ENCODE peak calls at places on chromosomes 16 and 17, in six cellular contexts. One of them, this sample, is unnamed.
A peak's percentile ranks its signal among the peaks of the same experiment; 100 is the strongest.

GRCh38 chr17:39197380-39198185 is at the start of gene CACNB1:
- DNase-seq in HCT116: no peak
- DNase-seq in cardiac muscle cell: peak; percentile 91
- DNase-seq in endodermal cell: peak; percentile 98
- DNase-seq in ascending aorta: no peak
- DNase-seq in stomach: peak; percentile 72
- DNase-seq in this sample: no peak

GRCh38 chr16:53912155-53912554 is 208.2 kb downstream of the FTO start:
- DNase-seq in endodermal cell: no peak
- DNase-seq in HCT116: no peak
- DNase-seq in stomach: no peak
- DNase-seq in ascending aorta: no peak
- DNase-seq in cardiac muscle cell: no peak
- DNase-seq in this sample: no peak

GRCh38 chr17:59370580-59371299 is 39.3 kb downstream of the YPEL2 start:
- DNase-seq in stomach: no peak
- DNase-seq in cardiac muscle cell: no peak
- DNase-seq in endodermal cell: peak; percentile 75
- DNase-seq in HCT116: no peak
- DNase-seq in ascending aorta: no peak
- DNase-seq in this sample: no peak

GRCh38 chr17:44307387-44308186 is 814 bp upstream of the RUNDC3A start:
- DNase-seq in cardiac muscle cell: peak; percentile 85
- DNase-seq in ascending aorta: no peak
- DNase-seq in endodermal cell: peak; percentile 95
- DNase-seq in HCT116: no peak
- DNase-seq in stomach: no peak
- DNase-seq in this sample: no peak

GRCh38 chr16:19008770-19009169 is 25.0 kb downstream of the TMC7 start:
- DNase-seq in ascending aorta: no peak
- DNase-seq in HCT116: no peak
- DNase-seq in cardiac muscle cell: no peak
- DNase-seq in stomach: no peak
- DNase-seq in endodermal cell: no peak
- DNase-seq in this sample: peak; percentile 63

GRCh38 chr17:61421460-61421859 is 21.8 kb downstream of the TBX2 start:
- DNase-seq in ascending aorta: no peak
- DNase-seq in endodermal cell: no peak
- DNase-seq in stomach: no peak
- DNase-seq in cardiac muscle cell: no peak
- DNase-seq in HCT116: no peak
- DNase-seq in this sample: no peak

GRCh38 chr16:85768225-85768624 is 17.3 kb upstream of the C16orf74 start:
- DNase-seq in endodermal cell: peak; percentile 61
- DNase-seq in ascending aorta: no peak
- DNase-seq in cardiac muscle cell: no peak
- DNase-seq in HCT116: no peak
- DNase-seq in stomach: no peak
- DNase-seq in this sample: no peak

GRCh38 chr17:80832266-80832676 is 159.4 kb upstream of the CHMP6 start:
- DNase-seq in cardiac muscle cell: peak; percentile 11
- DNase-seq in ascending aorta: no peak
- DNase-seq in stomach: no peak
- DNase-seq in HCT116: no peak
- DNase-seq in endodermal cell: peak; percentile 91
- DNase-seq in this sample: no peak

GRCh38 chr17:82497483-82498405 is 21.8 kb upstream of the FOXK2 start:
- DNase-seq in endodermal cell: peak; percentile 80
- DNase-seq in HCT116: no peak
- DNase-seq in cardiac muscle cell: peak; percentile 68
- DNase-seq in stomach: no peak
- DNase-seq in ascending aorta: no peak
- DNase-seq in this sample: no peak

GRCh38 chr17:19753661-19754463 is 5.8 kb upstream of the ALDH3A1 start:
- DNase-seq in stomach: peak; percentile 82
- DNase-seq in cardiac muscle cell: no peak
- DNase-seq in endodermal cell: no peak
- DNase-seq in HCT116: peak; percentile 54
- DNase-seq in ascending aorta: no peak
- DNase-seq in this sample: no peak

GRCh38 chr16:30923554-30924085 is at the start of gene FBXL19:
- DNase-seq in endodermal cell: peak; percentile 88
- DNase-seq in HCT116: no peak
- DNase-seq in cardiac muscle cell: peak; percentile 78
- DNase-seq in ascending aorta: no peak
- DNase-seq in stomach: no peak
- DNase-seq in this sample: no peak

GRCh38 chr17:43645765-43646481 is 15.8 kb downstream of the MEOX1 start:
- DNase-seq in endodermal cell: peak; percentile 89
- DNase-seq in cardiac muscle cell: no peak
- DNase-seq in HCT116: no peak
- DNase-seq in stomach: peak; percentile 45
- DNase-seq in ascending aorta: no peak
- DNase-seq in this sample: no peak

GRCh38 chr16:23452221-23452571 is 793 bp downstream of the COG7 start:
- DNase-seq in stomach: no peak
- DNase-seq in cardiac muscle cell: no peak
- DNase-seq in HCT116: no peak
- DNase-seq in ascending aorta: no peak
- DNase-seq in endodermal cell: no peak
- DNase-seq in this sample: no peak

GRCh38 chr16:15572329-15573001 is 70.5 kb downstream of the MARF1 start:
- DNase-seq in ascending aorta: no peak
- DNase-seq in endodermal cell: no peak
- DNase-seq in HCT116: no peak
- DNase-seq in stomach: no peak
- DNase-seq in cardiac muscle cell: no peak
- DNase-seq in this sample: peak; percentile 80

GRCh38 chr16:12735805-12736204 is 67.9 kb downstream of the CPPED1 start:
- DNase-seq in endodermal cell: no peak
- DNase-seq in HCT116: no peak
- DNase-seq in ascending aorta: no peak
- DNase-seq in stomach: no peak
- DNase-seq in cardiac muscle cell: no peak
- DNase-seq in this sample: no peak

GRCh38 chr17:77145635-77146632 is 5.2 kb downstream of the SEC14L1 start:
- DNase-seq in endodermal cell: peak; percentile 78
- DNase-seq in stomach: peak; percentile 79
- DNase-seq in cardiac muscle cell: peak; percentile 77
- DNase-seq in ascending aorta: no peak
- DNase-seq in HCT116: no peak
- DNase-seq in this sample: no peak

DNA sequence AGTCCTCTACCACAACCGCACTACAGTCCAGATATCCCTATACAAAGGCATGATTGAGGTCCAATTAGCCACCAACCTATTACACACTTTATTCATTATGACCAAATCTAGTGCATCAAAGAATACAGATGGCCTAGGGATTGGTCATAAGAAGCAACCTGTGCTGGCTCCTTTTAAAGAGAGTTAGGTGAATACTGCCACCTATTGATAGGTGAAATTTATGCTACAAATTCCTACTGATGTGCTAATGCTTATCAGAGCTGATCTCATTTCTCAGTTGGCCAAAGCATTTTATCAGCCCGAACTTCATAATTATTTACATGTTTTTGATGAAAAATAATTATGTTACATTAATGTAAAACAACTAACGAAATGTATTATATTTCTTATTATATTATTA is 166.3 kb downstream of the ANKFN1 start:
- DNase-seq in stomach: no peak
- DNase-seq in cardiac muscle cell: peak; percentile 65
- DNase-seq in HCT116: peak; percentile 55
- DNase-seq in endodermal cell: peak; percentile 42
- DNase-seq in ascending aorta: no peak
- DNase-seq in this sample: peak; percentile 28
- TF ChIP-seq CTCF in stomach: peak; percentile 35
- TF ChIP-seq CTCF in cardiac muscle cell: no peak
- TF ChIP-seq CTCF in HCT116: peak; percentile 54
- TF ChIP-seq CTCF in endodermal cell: peak; percentile 86
- TF ChIP-seq CTCF in ascending aorta: no peak
- TF ChIP-seq CTCF in this sample: peak; percentile 45

DNA sequence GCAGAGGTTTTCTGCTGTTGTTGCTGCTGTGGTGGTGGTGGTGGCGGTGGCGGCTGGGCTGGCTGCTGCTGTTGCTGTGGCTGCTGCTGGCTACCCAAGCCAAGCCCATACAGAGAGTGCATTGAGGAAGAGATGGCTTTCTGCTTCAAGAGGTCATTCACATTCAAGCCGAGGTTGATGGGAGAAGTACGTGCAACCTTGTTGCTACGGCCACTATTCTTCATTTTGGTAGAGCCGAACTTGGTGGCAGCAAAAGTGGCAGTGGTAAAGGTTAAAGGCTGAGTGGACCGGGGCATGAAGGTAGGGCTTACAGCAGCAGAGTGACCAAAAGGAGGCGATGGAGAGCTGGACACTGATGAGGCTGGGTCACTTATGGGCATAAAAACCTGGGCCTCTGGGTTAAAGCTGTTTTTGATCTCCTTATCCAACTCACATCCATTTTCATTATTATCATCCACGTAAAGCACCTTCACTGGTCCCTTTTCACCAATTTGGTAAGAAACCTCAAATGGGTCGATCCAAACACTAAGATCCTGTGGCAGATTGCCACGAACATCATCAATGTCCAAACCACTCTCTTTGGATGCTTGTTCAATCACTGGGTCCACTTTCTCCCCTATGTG is 2.8 kb downstream of the TOB1 start:
- DNase-seq in endodermal cell: peak; percentile 91
- DNase-seq in stomach: peak; percentile 59
- DNase-seq in ascending aorta: no peak
- DNase-seq in cardiac muscle cell: peak; percentile 59
- DNase-seq in HCT116: peak; percentile 36
- DNase-seq in this sample: no peak
- H3K4me3 ChIP-seq in endodermal cell: peak overlapping the region; percentile 96
- H3K4me3 ChIP-seq in stomach: peak overlapping the region; percentile 84
- H3K4me3 ChIP-seq in ascending aorta: peak overlapping the region; percentile 99
- H3K4me3 ChIP-seq in cardiac muscle cell: peak overlapping the region; percentile 97
- H3K4me3 ChIP-seq in HCT116: no peak overlapping the region
- H3K4me3 ChIP-seq in this sample: no peak overlapping the region

DNA sequence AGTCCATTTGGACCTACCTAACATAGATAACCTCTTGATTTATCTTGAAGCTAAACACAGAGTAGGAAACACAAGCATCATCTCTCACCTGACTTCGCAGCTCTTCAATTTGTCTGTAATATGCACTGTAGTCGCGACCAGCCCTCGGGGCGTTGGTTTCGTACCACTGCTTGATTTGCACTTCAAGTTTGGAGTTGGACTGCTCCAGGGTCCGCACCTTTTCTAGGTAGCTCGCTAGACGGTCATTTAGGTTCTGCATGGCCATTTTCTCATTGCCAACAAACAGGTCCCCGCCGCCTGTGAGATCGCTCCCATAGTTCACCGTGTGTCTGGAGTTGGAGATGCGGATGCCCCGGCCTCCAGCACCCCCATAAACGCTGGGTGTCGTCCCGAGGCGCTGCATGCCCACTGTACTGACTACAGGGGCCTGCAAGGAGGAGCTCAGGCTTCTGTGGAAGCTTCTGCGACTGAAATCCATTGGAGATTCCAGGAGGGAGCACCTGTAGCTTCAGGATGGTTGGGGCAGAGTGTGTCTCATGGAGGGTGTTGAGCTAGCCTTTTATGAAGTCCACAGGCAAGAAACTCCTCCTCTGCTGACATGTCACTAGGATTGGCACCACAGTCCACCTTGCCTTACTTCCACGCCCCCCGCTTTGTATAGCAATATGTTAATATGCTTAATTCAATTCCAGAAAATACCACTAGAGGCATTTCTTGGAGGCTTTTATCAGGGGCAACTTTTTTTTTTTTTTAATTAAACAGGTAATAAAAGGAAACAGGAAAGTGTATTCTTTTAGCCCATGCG is at the start of gene KRT20:
- DNase-seq in endodermal cell: no peak
- DNase-seq in cardiac muscle cell: no peak
- DNase-seq in HCT116: no peak
- DNase-seq in stomach: no peak
- DNase-seq in ascending aorta: no peak
- DNase-seq in this sample: no peak
- TF ChIP-seq CTCF in endodermal cell: peak; percentile 50
- TF ChIP-seq CTCF in cardiac muscle cell: peak; percentile 3
- TF ChIP-seq CTCF in HCT116: no peak
- TF ChIP-seq CTCF in stomach: no peak
- TF ChIP-seq CTCF in ascending aorta: no peak
- TF ChIP-seq CTCF in this sample: peak; percentile 8

GRCh38 chr17:31319253-31319661 is 2.2 kb downstream of the EVI2A start:
- DNase-seq in cardiac muscle cell: no peak
- DNase-seq in ascending aorta: no peak
- DNase-seq in endodermal cell: no peak
- DNase-seq in stomach: no peak
- DNase-seq in HCT116: no peak
- DNase-seq in this sample: no peak
- H3K4me3 ChIP-seq in cardiac muscle cell: no peak overlapping the region
- H3K4me3 ChIP-seq in ascending aorta: no peak overlapping the region
- H3K4me3 ChIP-seq in endodermal cell: no peak overlapping the region
- H3K4me3 ChIP-seq in stomach: no peak overlapping the region
- H3K4me3 ChIP-seq in HCT116: no peak overlapping the region
- H3K4me3 ChIP-seq in this sample: no peak overlapping the region

GRCh38 chr16:77376358-77376757 is 58.5 kb downstream of the ADAMTS18 start:
- DNase-seq in ascending aorta: no peak
- DNase-seq in cardiac muscle cell: no peak
- DNase-seq in HCT116: no peak
- DNase-seq in stomach: no peak
- DNase-seq in endodermal cell: peak; percentile 69
- DNase-seq in this sample: no peak
- TF ChIP-seq CTCF in ascending aorta: no peak
- TF ChIP-seq CTCF in cardiac muscle cell: no peak
- TF ChIP-seq CTCF in HCT116: peak; percentile 26
- TF ChIP-seq CTCF in stomach: no peak
- TF ChIP-seq CTCF in endodermal cell: peak; percentile 66
- TF ChIP-seq CTCF in this sample: no peak

This sample was measured in AG09309.